ENCODE peak calls at places on chromosomes 3 and 15, in six cellular contexts. Q, X, J, F, D and P are unnamed samples.
A peak's percentile ranks its signal among the peaks of the same experiment; 100 is the strongest.

GRCh38 chr15:95086543-95087252 is 855.3 kb downstream of the MCTP2 start:
- DNase-seq in D (no peak), J (no peak), X (no peak), Q (no peak), F (no peak), P (no peak)

GRCh38 chr3:139225551-139225950 is 118.3 kb upstream of the MRPS22 start:
- DNase-seq in Q (no peak), F (no peak), D (no peak), J (no peak), X (no peak), P (no peak)

GRCh38 chr3:197792019-197792647 is 1.1 kb downstream of the LRCH3 start:
- DNase-seq in F (no peak), D (no peak), Q (no peak), X (peak; percentile 63), J (peak; percentile 52), P (peak; percentile 24)

GRCh38 chr15:80613762-80614365 is 81.2 kb upstream of the ABHD17C start:
- DNase-seq in D (no peak), F (no peak), J (no peak), Q (no peak), X (no peak), P (no peak)

GRCh38 chr3:114809668-114810413 is 337.2 kb downstream of the ZBTB20 start:
- DNase-seq in X (no peak), J (no peak), F (no peak), D (no peak), Q (no peak), P (no peak)

GRCh38 chr15:36879568-36880225 is 220.7 kb downstream of the MEIS2 start:
- DNase-seq in Q (no peak), X (no peak), F (no peak), D (no peak), J (no peak), P (no peak)

GRCh38 chr3:102018544-102018943 is 169.2 kb downstream of the NFKBIZ start:
- DNase-seq in X (no peak), D (no peak), J (no peak), Q (no peak), F (no peak), P (no peak)

GRCh38 chr3:30221622-30222021 is 384.8 kb upstream of the TGFBR2 start:
- DNase-seq in J (no peak), Q (no peak), F (no peak), X (no peak), D (no peak), P (no peak)

GRCh38 chr3:176159796-176160195 is 1037.5 kb downstream of the TBL1XR1 start:
- DNase-seq in X (no peak), Q (no peak), J (no peak), F (no peak), D (no peak), P (no peak)

GRCh38 chr3:111531446-111531845 is 10.6 kb upstream of the CD96 start:
- DNase-seq in D (no peak), F (no peak), J (no peak), Q (no peak), X (no peak), P (no peak)

GRCh38 chr3:136919799-136920580 is 37.8 kb upstream of the IL20RB start:
- DNase-seq in F (no peak), X (peak; percentile 29), Q (no peak), J (peak; percentile 74), D (no peak), P (no peak)

GRCh38 chr15:59105839-59106238 is 893 bp downstream of the CCNB2 start:
- DNase-seq in F (no peak), D (no peak), J (no peak), Q (no peak), X (no peak), P (no peak)

GRCh38 chr3:194871864-194872668 is 186.4 kb downstream of the FAM43A start:
- DNase-seq in F (no peak), X (no peak), Q (no peak), J (no peak), D (peak; percentile 44), P (no peak)

GRCh38 chr15:60507596-60508424 is 28.9 kb upstream of the ICE2 start:
- DNase-seq in Q (no peak), X (peak; percentile 69), D (peak; percentile 64), J (peak; percentile 79), F (no peak), P (peak; percentile 30)

GRCh38 chr3:195203631-195204030 is 67.3 kb downstream of the XXYLT1 start:
- DNase-seq in D (no peak), Q (no peak), X (no peak), J (no peak), F (no peak), P (no peak)

GRCh38 chr3:126267169-126267975 is 87.0 kb upstream of the ALDH1L1 start:
- DNase-seq in D (peak; percentile 82), F (peak; percentile 88), J (no peak), Q (no peak), X (no peak), P (no peak)

GRCh38 chr3:12396475-12396874 is 87.8 kb upstream of the TSEN2 start:
- DNase-seq in F (peak; percentile 49), D (no peak), Q (no peak), X (no peak), J (no peak), P (no peak)

GRCh38 chr3:151611464-151611863 is 122.3 kb upstream of the AADACL2 start:
- DNase-seq in X (no peak), F (no peak), Q (no peak), J (no peak), D (no peak), P (no peak)

GRCh38 chr3:29701326-29701983 is 420.6 kb downstream of the RBMS3 start:
- DNase-seq in D (no peak), F (no peak), J (no peak), X (no peak), Q (peak; percentile 68), P (no peak)

GRCh38 chr3:126129408-126129891 is 45.5 kb upstream of the SLC41A3 start:
- DNase-seq in Q (peak; percentile 80), J (no peak), D (peak; percentile 57), F (peak; percentile 76), X (no peak), P (no peak)

GRCh38 chr15:99986297-99987118 is 253.3 kb upstream of the LYSMD4 start:
- DNase-seq in D (no peak), F (peak; percentile 12), Q (peak; percentile 43), J (no peak), X (no peak), P (no peak)

GRCh38 chr3:13364602-13365271 is 55.4 kb downstream of the NUP210 start:
- DNase-seq in J (no peak), F (no peak), X (no peak), D (no peak), Q (no peak), P (no peak)

GRCh38 chr3:177597325-177598109 is 400.2 kb upstream of the TBL1XR1 start:
- DNase-seq in Q (no peak), D (peak; percentile 53), F (no peak), X (peak; percentile 62), J (peak; percentile 66), P (no peak)
- H3K4me3 ChIP-seq in Q (no peak overlapping the region), D (no peak overlapping the region), F (no peak overlapping the region), X (peak overlapping the region; percentile 7), J (peak overlapping the region; percentile 18), P (peak overlapping the region; percentile 22)

GRCh38 chr3:37029111-37029510 is 35.8 kb downstream of the MLH1 start:
- DNase-seq in X (no peak), D (no peak), F (no peak), J (no peak), Q (no peak), P (no peak)
- H3K36me3 ChIP-seq in X (peaks cover 35% of the 10 kb centered on the region), D (no peaks in the 10 kb centered on the region), F (peaks cover 82% of the 10 kb centered on the region), J (peaks cover 26% of the 10 kb centered on the region), Q (peaks cover 96% of the 10 kb centered on the region), P (peaks cover 51% of the 10 kb centered on the region)

DNA sequence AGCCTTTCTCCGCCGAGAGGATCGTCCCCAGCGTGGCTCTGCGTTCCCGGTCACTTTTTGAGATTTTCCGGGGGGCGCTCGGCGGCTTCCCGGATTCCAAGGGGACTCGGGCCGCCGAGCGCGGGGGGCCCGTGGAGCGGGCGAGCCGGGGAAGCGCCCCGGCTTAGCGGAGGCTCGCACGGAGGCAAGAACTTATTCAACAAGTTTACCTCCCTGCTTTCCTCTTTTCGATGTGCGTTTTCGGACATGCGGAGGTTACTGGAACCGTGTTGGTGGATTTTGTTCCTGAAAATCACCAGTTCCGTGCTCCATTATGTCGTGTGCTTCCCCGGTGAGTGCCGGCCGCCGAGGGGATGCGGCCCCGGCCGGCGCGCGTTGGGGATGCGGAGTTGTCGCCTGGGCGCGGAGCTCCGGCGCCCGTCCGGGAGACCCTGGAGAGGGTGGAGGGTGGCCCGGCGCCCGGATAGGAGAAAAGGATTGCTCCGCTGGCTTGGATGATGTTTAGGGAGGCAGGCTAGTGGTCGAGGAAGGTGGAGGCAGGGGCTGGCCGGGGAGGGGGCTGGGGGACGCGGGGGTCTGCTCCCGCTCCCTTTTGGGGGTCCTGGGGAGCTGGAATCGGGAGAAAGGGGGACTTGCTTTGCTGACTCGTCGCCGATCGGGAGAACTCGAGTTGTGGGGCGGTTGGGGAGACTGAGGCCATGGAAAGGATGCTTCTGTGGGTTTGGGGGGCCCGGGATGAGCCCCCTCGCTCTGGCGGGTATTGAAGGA is 855 bp downstream of the PTPRG start:
- DNase-seq in X (no peak), D (no peak), J (no peak), Q (no peak), F (no peak), P (no peak)
- H3K27me3 ChIP-seq in X (no peaks in the 10 kb centered on the region), D (no peaks in the 10 kb centered on the region), J (peaks cover 15% of the 10 kb centered on the region), Q (peaks cover 67% of the 10 kb centered on the region), F (peaks cover 12% of the 10 kb centered on the region), P (peaks cover 2% of the 10 kb centered on the region)

DNA sequence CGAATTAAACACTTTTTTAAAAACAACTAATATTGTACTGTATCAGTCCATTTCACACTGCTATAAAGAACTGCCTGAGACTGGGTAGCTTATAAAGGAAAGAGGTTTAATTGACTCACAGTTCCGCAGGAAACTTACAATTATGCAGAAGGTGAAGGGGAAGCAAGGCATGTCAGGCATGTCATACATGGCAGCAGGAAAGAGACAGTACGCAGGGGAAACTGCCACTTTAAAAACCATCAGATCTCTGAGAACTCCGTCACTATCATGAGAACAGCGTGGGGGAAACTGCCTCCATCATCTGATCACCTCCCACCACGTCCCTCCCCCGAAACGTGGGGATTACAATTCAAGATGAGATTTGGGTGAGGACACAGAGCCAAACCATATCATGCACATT is 162.8 kb upstream of the TPM1 start:
- DNase-seq in D (no peak), F (no peak), Q (no peak), X (no peak), J (no peak), P (no peak)
- H3K4me3 ChIP-seq in D (no peak overlapping the region), F (no peak overlapping the region), Q (no peak overlapping the region), X (no peak overlapping the region), J (no peak overlapping the region), P (no peak overlapping the region)